ENCODE peak calls at places on chromosomes 11 and 22, in seven cellular contexts. R, F, H, J, A, V and Q are unnamed samples.
A peak's percentile ranks its signal among the peaks of the same experiment; 100 is the strongest.

GRCh38 chr11:67273260-67273990 is 7.2 kb downstream of the GRK2 start:
- DNase-seq in V (no peak), A (no peak), F (no peak), R (no peak), J (peak; percentile 80), H (peak; percentile 21), Q (peak; percentile 22)

GRCh38 chr11:46353706-46354105 is 6.4 kb downstream of the DGKZ start:
- DNase-seq in R (no peak), F (no peak), A (no peak), H (no peak), J (no peak), V (no peak), Q (no peak)

GRCh38 chr11:113083571-113083970 is 122.4 kb downstream of the NCAM1 start:
- DNase-seq in F (no peak), J (no peak), A (no peak), V (no peak), H (no peak), R (no peak), Q (no peak)

GRCh38 chr11:27158763-27159679 is 118.4 kb downstream of the BBOX1 start:
- DNase-seq in R (peak; percentile 19), F (peak; percentile 70), H (peak; percentile 23), J (no peak), V (peak; percentile 70), A (no peak), Q (peak; percentile 67)

GRCh38 chr11:65316311-65316978 is 1.8 kb downstream of the CDC42EP2 start:
- DNase-seq in R (no peak), H (peak; percentile 74), F (peak; percentile 29), J (no peak), V (peak; percentile 48), A (no peak), Q (peak; percentile 54)

GRCh38 chr11:82536706-82537105 is 197.0 kb downstream of the FAM181B start:
- DNase-seq in V (no peak), R (no peak), A (no peak), H (no peak), J (no peak), F (no peak), Q (no peak)

GRCh38 chr11:82733444-82734119 is at the start of gene FAM181B:
- DNase-seq in F (peak; percentile 33), V (peak; percentile 29), J (peak; percentile 88), A (no peak), H (no peak), R (no peak), Q (peak; percentile 59)

GRCh38 chr11:104843150-104843837 is 55.0 kb downstream of the CASP12 start:
- DNase-seq in A (no peak), F (no peak), H (no peak), V (no peak), J (no peak), R (no peak), Q (no peak)

GRCh38 chr11:110525883-110526282 is 96.1 kb downstream of the FDX1 start:
- DNase-seq in R (peak; percentile 70), V (no peak), F (peak; percentile 5), J (no peak), A (no peak), H (peak; percentile 44), Q (no peak)
- H3K9me3 ChIP-seq in R (no peaks in the 10 kb centered on the region), V (no peaks in the 10 kb centered on the region), F (no peaks in the 10 kb centered on the region), J (peaks cover 2% of the 10 kb centered on the region), A (peaks cover 4% of the 10 kb centered on the region), H (no peaks in the 10 kb centered on the region), Q (no peaks in the 10 kb centered on the region)

DNA sequence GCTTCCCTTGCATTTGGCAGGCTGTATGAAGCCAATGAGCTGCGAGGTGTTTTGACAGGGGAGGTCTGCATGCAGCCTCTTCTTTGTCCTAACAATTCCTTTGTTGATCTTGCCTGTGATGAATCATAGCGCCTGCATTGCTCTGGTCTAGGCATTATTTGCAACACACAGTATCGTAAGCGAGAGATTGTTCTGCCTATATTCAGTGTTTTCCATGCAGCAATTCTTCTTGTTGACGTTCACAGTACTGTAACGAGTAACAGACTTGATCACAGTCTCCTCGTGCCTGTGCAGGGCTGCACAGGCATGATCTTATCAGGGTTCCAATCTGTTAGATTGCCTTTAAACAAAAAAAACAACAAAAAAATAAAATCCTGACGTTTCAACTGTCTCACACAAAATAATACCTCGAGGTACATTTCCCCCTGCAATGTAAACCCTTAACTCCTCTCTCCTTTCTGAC is 13.9 kb upstream of the ADSL start:
- DNase-seq in H (no peak), V (no peak), R (no peak), F (no peak), J (no peak), A (no peak), Q (no peak)
- H3K27ac ChIP-seq in H (no peak overlapping the region), V (no peak overlapping the region), R (no peak overlapping the region), F (no peak overlapping the region), J (no peak overlapping the region), A (no peak overlapping the region), Q (no peak overlapping the region)

DNA sequence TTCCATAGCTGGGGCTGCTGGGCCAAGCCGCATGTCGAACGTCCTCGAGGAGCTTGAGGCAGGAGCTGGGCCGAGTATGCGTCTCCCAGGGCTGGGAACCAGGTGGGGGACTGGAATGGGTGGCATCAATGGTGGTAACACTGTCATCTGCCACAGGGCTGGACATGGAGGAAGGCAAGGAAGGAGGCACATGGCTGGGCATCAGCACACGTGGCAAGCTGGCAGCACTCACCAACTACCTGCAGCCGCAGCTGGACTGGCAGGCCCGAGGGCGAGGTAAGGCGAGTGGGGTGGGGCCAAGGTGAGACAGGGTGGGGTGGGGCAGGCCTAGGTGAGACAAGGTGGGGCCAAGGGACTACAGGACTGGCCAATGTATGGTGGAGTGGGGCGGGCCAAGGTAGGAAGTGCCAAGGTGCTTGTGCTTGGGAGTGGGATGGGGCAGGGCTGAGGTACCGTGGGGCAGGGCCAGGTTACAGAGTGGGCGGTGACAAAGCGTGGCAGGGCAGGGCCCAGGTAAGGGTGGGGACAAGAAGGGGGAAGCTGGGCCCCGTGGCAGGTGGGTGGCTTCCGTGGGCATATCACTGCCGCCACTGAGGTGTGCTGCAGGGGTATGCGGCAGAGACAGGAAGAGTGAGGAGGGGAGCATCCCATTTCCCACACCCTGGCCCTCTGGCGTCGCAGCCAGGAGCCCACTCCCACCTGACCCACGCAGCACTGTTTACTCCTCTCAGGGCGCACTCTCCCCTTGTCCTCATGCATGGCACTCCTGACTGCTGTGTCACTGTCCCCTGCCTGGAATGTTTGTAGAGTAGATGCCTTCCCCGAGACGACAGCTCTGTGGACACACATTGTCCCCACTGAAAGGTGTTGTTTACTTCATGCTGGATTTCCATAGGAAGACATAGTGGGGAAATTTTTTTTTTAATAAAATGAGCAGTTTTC is 27.5 kb upstream of the DGCR8 start:
- DNase-seq in A (no peak), R (no peak), J (no peak), V (no peak), F (peak; percentile 88), H (no peak), Q (no peak)
- H3K9me3 ChIP-seq in A (no peaks in the 10 kb centered on the region), R (no peaks in the 10 kb centered on the region), J (no peaks in the 10 kb centered on the region), V (no peaks in the 10 kb centered on the region), F (no peaks in the 10 kb centered on the region), H (no peaks in the 10 kb centered on the region), Q (no peaks in the 10 kb centered on the region)

DNA sequence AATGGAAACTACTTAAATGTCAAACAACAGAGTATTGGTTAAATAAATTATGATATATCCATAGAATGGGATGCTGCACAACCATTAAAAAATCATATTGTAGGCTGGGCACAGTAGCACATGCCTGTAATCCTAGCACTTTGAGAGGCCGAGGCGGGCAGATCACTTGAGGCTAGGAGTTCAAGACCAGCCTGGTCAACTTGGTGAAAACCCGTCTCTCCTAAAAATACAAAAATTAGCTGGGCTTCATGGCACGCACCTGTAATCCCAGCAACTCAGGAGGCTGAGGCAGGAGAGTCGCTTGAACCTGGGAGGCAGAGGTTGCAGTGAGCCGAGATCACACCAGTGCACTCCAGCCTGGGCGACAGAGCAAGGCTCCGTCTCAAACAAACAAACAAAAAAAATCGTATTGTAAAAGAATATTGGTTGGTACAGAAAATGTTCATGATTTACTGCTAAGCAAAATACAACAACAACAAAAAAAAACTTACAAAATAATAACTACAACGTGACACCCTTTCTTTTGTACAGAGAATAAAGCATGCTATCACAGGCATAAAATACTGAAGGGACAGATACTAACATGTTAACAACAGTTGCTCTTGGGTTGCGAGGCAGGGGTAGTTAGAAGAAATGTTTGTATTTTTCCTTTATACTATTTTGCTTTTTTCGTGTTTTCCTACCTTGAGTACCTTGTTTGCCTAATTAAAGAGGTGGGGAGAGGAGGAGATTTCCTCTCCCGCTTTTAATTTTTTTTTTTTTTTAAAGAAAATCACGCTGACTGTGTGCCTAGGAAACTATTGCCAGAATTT is 21.3 kb upstream of the RRAS2 start:
- DNase-seq in A (no peak), R (no peak), F (no peak), V (no peak), H (no peak), J (no peak), Q (no peak)
- H3K27ac ChIP-seq in A (peak overlapping the region; percentile 66), R (peak overlapping the region; percentile 36), F (no peak overlapping the region), V (no peak overlapping the region), H (peak overlapping the region; percentile 82), J (peak overlapping the region; percentile 87), Q (peak overlapping the region; percentile 78)

GRCh38 chr11:118766035-118766434 is 24.9 kb downstream of the DDX6 start:
- DNase-seq in H (no peak), V (no peak), A (no peak), F (no peak), J (no peak), R (no peak), Q (no peak)
- H3K9me3 ChIP-seq in H (no peaks in the 10 kb centered on the region), V (no peaks in the 10 kb centered on the region), A (no peaks in the 10 kb centered on the region), F (no peaks in the 10 kb centered on the region), J (no peaks in the 10 kb centered on the region), R (no peaks in the 10 kb centered on the region), Q (no peaks in the 10 kb centered on the region)

GRCh38 chr11:75158241-75158640 is 7.3 kb downstream of the SLCO2B1 start:
- DNase-seq in R (no peak), F (no peak), H (no peak), A (no peak), J (no peak), V (no peak), Q (no peak)

GRCh38 chr11:75155570-75156422 is 4.9 kb downstream of the SLCO2B1 start:
- DNase-seq in R (no peak), A (no peak), J (no peak), F (peak; percentile 92), V (no peak), H (no peak), Q (no peak)

GRCh38 chr11:75152651-75153553 is 2.0 kb downstream of the SLCO2B1 start:
- DNase-seq in H (no peak), J (no peak), A (no peak), R (no peak), F (peak; percentile 78), V (no peak), Q (no peak)

GRCh38 chr11:75152090-75152489 is 1.2 kb downstream of the SLCO2B1 start:
- DNase-seq in A (no peak), R (no peak), F (peak; percentile 69), V (no peak), H (no peak), J (no peak), Q (no peak)

GRCh38 chr11:75154646-75155569 is 4.0 kb downstream of the SLCO2B1 start:
- DNase-seq in F (no peak), A (no peak), R (no peak), V (no peak), J (no peak), H (no peak), Q (no peak)
- H3K27ac ChIP-seq in F (peak overlapping the region; percentile 86), A (peak overlapping the region; percentile 3), R (no peak overlapping the region), V (no peak overlapping the region), J (peak overlapping the region; percentile 25), H (peak overlapping the region; percentile 46), Q (no peak overlapping the region)

DNA sequence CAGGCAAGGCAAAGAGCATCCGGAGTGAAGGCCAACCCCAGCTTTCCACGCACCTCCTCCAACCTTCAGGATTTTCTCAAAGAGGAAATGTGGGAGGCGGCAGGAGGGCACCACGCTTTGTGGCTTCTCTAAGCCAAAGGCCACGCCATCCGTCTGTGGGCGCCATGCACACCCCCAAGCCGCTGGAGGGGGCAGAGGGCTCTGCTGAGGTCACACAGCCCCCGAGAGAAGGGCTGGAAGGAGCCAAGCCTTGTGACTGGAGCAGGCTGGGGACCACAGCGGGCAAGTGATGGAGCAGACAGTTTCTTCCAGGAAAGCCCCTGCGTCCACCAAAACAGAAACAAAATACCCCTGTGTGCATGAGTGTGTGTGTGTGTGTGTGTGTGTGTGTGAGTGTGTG is 527.4 kb downstream of the BRD1 start:
- DNase-seq in A (no peak), H (no peak), J (no peak), R (no peak), F (no peak), V (no peak), Q (no peak)
- H3K9me3 ChIP-seq in A (no peaks in the 10 kb centered on the region), H (no peaks in the 10 kb centered on the region), J (no peaks in the 10 kb centered on the region), R (peaks cover 16% of the 10 kb centered on the region), F (no peaks in the 10 kb centered on the region), V (no peaks in the 10 kb centered on the region), Q (no peaks in the 10 kb centered on the region)